ENCODE peak calls at places on chromosomes 4 and X, in seven cellular contexts. O is astrocyte of the cerebellum, F is lower lobe of right lung, R is fibroblast of pulmonary artery, D is A549, X is fibroblast of lung, B is astrocyte of the spinal cord. Z is an unnamed sample.

GRCh38 chrX:151982217-151982616 is 7.7 kb upstream of the GABRE start:
- DNase-seq in R (peak), F (no peak), X (peak), B (peak), O (peak), D (no peak), Z (no peak)

GRCh38 chr4:70718811-70719604 is 2.8 kb upstream of the RUFY3 start:
- DNase-seq in R (no peak), O (no peak), D (no peak), F (no peak), B (no peak), X (peak), Z (no peak)

GRCh38 chrX:1390621-1391369 is 1.1 kb downstream of the SLC25A6 start:
- DNase-seq in F (peak), B (no peak), X (no peak), O (no peak), R (no peak), D (no peak), Z (no peak)

GRCh38 chr4:1323635-1324442 is 23.2 kb upstream of the UVSSA start:
- DNase-seq in D (peak), R (peak), F (no peak), O (peak), B (peak), X (peak), Z (peak)

GRCh38 chr4:94711635-94712034 is 46.1 kb upstream of the BMPR1B start:
- DNase-seq in D (no peak), O (no peak), X (peak), R (no peak), B (peak), F (no peak), Z (no peak)

GRCh38 chr4:113378836-113379235 is 329.4 kb downstream of the ANK2 start:
- DNase-seq in R (no peak), F (no peak), B (no peak), D (no peak), O (no peak), X (no peak), Z (no peak)

GRCh38 chrX:41518127-41518840 is 71.1 kb downstream of the NYX start:
- DNase-seq in R (no peak), D (no peak), B (no peak), X (no peak), O (no peak), F (no peak), Z (no peak)

GRCh38 chr4:185005209-185005819 is 13.0 kb upstream of the HELT start:
- DNase-seq in X (peak), B (peak), F (peak), R (peak), D (peak), O (peak), Z (peak)

GRCh38 chr4:152949930-152950329 is 13.8 kb downstream of the FHDC1 start:
- DNase-seq in O (no peak), R (no peak), X (no peak), D (no peak), F (no peak), B (no peak), Z (no peak)

GRCh38 chr4:41069838-41070237 is 144.5 kb downstream of the APBB2 start:
- DNase-seq in R (no peak), F (no peak), X (no peak), B (no peak), O (no peak), D (no peak), Z (no peak)

GRCh38 chrX:111837226-111837625 is 38.8 kb upstream of the TRPC5OS start:
- DNase-seq in O (no peak), X (no peak), B (no peak), R (no peak), F (no peak), D (no peak), Z (no peak)

GRCh38 chr4:2793578-2793919 is 664 bp downstream of the SH3BP2 start:
- DNase-seq in F (peak), D (no peak), O (no peak), X (peak), B (no peak), R (peak), Z (no peak)

GRCh38 chr4:64781737-64782326 is 372.6 kb upstream of the TECRL start:
- DNase-seq in D (no peak), X (peak), O (peak), B (peak), R (peak), F (no peak), Z (no peak)

GRCh38 chr4:4456351-4456750 is 69.4 kb downstream of the NSG1 start:
- DNase-seq in F (no peak), D (no peak), R (peak), B (no peak), O (no peak), X (peak), Z (no peak)

GRCh38 chrX:31123335-31123734 is 51.5 kb upstream of the FTHL17 start:
- DNase-seq in R (no peak), F (no peak), X (no peak), O (no peak), D (no peak), B (no peak), Z (no peak)

GRCh38 chr4:60133414-60133813 is 1066.7 kb upstream of the ADGRL3 start:
- DNase-seq in F (no peak), D (no peak), B (peak), R (peak), X (peak), O (peak), Z (no peak)

GRCh38 chrX:120727503-120727902 is 97.6 kb upstream of the C1GALT1C1 start:
- DNase-seq in F (no peak), B (no peak), R (no peak), X (no peak), O (no peak), D (no peak), Z (no peak)

GRCh38 chr4:121278811-121279368 is 101.9 kb downstream of the QRFPR start:
- DNase-seq in F (no peak), B (peak), X (peak), D (no peak), O (peak), R (peak), Z (no peak)

GRCh38 chr4:4784379-4784778 is 75.1 kb upstream of the MSX1 start:
- DNase-seq in O (no peak), F (no peak), B (no peak), R (no peak), X (no peak), D (no peak), Z (no peak)

GRCh38 chrX:499870-500364 is 113.2 kb upstream of the PPP2R3B start:
- DNase-seq in R (no peak), X (no peak), D (no peak), B (no peak), O (no peak), F (no peak), Z (no peak)

GRCh38 chr4:102625232-102625930 is 124.2 kb downstream of the NFKB1 start:
- DNase-seq in O (no peak), X (no peak), D (no peak), R (peak), F (peak), B (peak), Z (peak)

DNA sequence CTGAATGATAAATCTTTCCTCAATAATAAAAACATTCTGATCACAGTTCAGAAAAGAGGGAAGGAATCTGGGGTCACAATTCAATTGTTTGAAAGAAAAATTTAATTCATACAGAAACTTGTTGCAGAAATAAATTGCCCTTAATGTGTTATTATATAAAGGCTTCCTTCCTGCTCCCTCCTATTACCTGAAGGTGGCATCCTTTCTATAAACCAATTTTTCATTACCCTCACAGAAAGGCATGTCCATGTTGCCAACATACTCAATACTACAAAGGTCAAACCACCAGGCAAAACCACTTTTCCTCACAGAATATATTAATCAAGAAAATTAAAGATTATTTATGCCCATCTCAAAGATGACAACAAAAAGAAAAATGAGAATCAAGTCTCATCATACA is 194.3 kb upstream of the CT83 start:
- DNase-seq in B (no peak), X (no peak), R (no peak), O (no peak), F (no peak), D (no peak), Z (no peak)
- TF ChIP-seq CTCF in B (no peak), X (no peak), R (no peak), O (no peak), F (no peak), D (no peak), Z (no peak)

DNA sequence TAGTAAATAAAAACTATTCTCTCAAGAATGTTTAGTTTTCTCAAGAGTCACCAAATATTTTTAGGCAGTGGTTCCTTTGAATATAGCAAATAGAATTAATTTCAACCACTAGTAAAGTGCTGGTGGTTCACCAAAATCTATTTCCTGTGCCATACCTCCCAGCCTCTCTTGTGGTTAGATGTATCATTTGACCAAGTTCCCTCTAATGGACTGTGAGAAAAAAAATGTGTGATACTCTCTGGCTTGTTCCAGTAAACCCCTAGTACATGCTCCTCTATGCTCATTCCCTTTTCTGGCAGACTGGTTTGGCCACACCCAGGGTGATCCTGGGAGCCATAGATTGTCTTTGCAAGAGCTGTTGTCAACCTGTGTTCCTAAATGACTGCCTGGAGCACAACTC is 109.5 kb downstream of the FRAS1 start:
- DNase-seq in B (peak), X (peak), F (no peak), O (no peak), D (no peak), R (no peak), Z (no peak)
- TF ChIP-seq CTCF in B (no peak), X (no peak), F (no peak), O (no peak), D (no peak), R (no peak), Z (no peak)

GRCh38 chr4:7725951-7726350 is 213.7 kb downstream of the AFAP1 start:
- DNase-seq in O (no peak), F (no peak), B (peak), R (no peak), D (no peak), X (peak), Z (no peak)

GRCh38 chr4:7723625-7724024 is 216.0 kb downstream of the AFAP1 start:
- DNase-seq in B (no peak), O (no peak), F (no peak), X (no peak), D (no peak), R (no peak), Z (no peak)

GRCh38 chr4:7719354-7720174 is 220.1 kb downstream of the AFAP1 start:
- DNase-seq in F (peak), B (peak), R (peak), X (peak), O (no peak), D (peak), Z (no peak)

GRCh38 chr4:7722716-7723115 is 216.9 kb downstream of the AFAP1 start:
- DNase-seq in B (no peak), X (no peak), R (no peak), O (no peak), F (no peak), D (no peak), Z (no peak)

DNA sequence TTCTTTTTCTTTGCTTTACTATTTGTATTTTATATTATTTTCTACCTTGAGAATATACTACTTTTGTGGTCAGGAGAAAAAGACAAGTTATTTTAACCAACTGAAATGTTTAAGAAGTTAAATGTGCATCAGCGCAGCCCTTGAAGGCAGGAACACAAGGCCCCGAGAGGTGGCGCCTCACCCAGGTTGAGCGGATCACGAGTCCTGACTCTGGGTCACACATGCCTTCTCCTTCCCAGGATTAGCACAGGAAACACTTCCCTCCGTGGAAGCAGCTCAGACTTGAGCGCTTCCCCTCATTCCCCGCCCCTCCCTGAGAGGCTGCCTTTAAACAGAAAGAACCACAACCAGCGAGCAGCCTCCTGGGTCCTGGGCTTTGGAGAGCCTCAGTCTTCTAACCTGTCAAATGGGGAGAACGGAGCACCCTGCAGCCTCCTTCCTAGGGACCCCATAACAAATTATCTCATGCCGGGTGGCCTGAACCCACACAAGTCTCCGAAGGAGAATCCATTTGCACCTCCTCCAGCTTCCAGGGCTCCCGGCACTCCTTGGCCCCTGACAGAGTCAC is 217.6 kb downstream of the AFAP1 start:
- DNase-seq in X (no peak), D (no peak), F (no peak), R (peak), O (no peak), B (no peak), Z (no peak)
- TF ChIP-seq CTCF in X (no peak), D (no peak), F (peak), R (peak), O (peak), B (peak), Z (no peak)

GRCh38 chrX:43728002-43728401 is 71.9 kb downstream of the MAOA start:
- DNase-seq in O (no peak), F (no peak), B (no peak), R (no peak), X (no peak), D (no peak), Z (no peak)
- TF ChIP-seq CTCF in O (no peak), F (no peak), B (no peak), R (no peak), X (no peak), D (no peak), Z (no peak)

GRCh38 chr4:144578681-144579080 is 67.3 kb upstream of the HHIP start:
- DNase-seq in R (peak), X (peak), O (no peak), F (no peak), D (no peak), B (peak), Z (no peak)

GRCh38 chr4:144574509-144574908 is 71.4 kb upstream of the HHIP start:
- DNase-seq in X (no peak), F (no peak), O (no peak), R (no peak), B (no peak), D (no peak), Z (no peak)

GRCh38 chr4:144574004-144574403 is 72.0 kb upstream of the HHIP start:
- DNase-seq in O (no peak), B (no peak), X (no peak), F (no peak), R (no peak), D (no peak), Z (no peak)

GRCh38 chr4:144572660-144573059 is 73.3 kb upstream of the HHIP start:
- DNase-seq in R (no peak), F (no peak), O (no peak), D (no peak), B (no peak), X (no peak), Z (no peak)

GRCh38 chr4:144575181-144575580 is 70.8 kb upstream of the HHIP start:
- DNase-seq in D (no peak), X (no peak), R (peak), B (no peak), F (no peak), O (no peak), Z (no peak)
- TF ChIP-seq CTCF in D (no peak), X (no peak), R (peak), B (no peak), F (no peak), O (no peak), Z (no peak)

GRCh38 chr4:123114915-123115756 is 192.7 kb upstream of the NUDT6 start:
- DNase-seq in F (no peak), D (no peak), B (no peak), R (no peak), O (no peak), X (no peak), Z (no peak)
- TF ChIP-seq CTCF in F (no peak), D (no peak), B (no peak), R (no peak), O (no peak), X (no peak), Z (no peak)

DNA sequence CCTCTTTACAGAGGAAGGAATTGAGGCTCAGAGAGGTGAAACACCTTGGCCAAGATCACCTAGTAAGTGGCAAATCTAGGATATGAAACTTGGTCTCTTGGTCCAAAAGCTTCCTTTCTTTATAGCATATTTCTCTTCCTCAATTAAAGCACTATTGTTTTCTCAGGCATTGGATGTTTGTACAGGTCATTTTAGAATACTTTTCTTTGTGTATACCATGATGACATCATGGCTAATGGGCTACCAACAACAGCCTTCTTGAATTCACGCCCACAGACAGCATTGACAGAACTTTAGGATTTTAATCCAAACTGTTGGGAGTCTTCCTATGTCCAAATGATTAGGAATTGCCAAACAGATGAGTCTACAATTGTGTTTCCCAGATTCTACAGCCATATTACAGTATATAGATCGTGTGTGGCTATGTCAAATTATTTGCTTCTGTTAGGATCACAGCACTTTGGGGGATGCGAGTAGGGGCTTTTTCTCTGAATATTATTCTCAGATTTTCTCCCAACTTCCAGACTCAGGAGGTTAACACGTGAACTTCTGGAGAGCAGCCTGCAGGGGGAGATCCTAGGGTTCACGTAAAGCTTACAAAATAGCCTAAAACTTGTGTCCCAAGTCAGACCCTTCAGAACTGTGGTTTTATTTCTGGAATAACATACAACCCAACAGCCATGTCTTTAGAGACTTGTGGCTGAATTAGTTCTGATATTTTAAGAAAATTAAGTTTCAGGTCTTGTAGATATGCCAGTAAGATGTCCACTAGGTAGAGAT is 191.8 kb downstream of the SHROOM3 start:
- DNase-seq in B (no peak), F (no peak), R (peak), O (no peak), D (peak), X (no peak), Z (no peak)
- TF ChIP-seq CTCF in B (peak), F (no peak), R (peak), O (peak), D (no peak), X (peak), Z (peak)

GRCh38 chr4:176188654-176189053 is 6.7 kb downstream of the SPATA4 start:
- DNase-seq in R (no peak), O (no peak), F (no peak), D (no peak), X (no peak), B (no peak), Z (no peak)

GRCh38 chr4:176189891-176190795 is 5.2 kb downstream of the SPATA4 start:
- DNase-seq in O (no peak), F (no peak), X (peak), D (no peak), B (peak), R (no peak), Z (no peak)

GRCh38 chr4:176193126-176193525 is 2.3 kb downstream of the SPATA4 start:
- DNase-seq in B (peak), R (peak), X (peak), D (no peak), O (peak), F (no peak), Z (no peak)

GRCh38 chr4:176193898-176194297 is 1.5 kb downstream of the SPATA4 start:
- DNase-seq in B (peak), X (peak), R (peak), D (no peak), F (no peak), O (no peak), Z (no peak)

GRCh38 chr4:176191974-176192373 is 3.4 kb downstream of the SPATA4 start:
- DNase-seq in R (no peak), O (no peak), F (no peak), X (peak), B (peak), D (no peak), Z (no peak)
- TF ChIP-seq CTCF in R (no peak), O (no peak), F (no peak), X (no peak), B (no peak), D (no peak), Z (no peak)

GRCh38 chr4:84547211-84547610 is 35.7 kb upstream of the CDS1 start:
- DNase-seq in R (peak), F (no peak), D (no peak), X (no peak), O (no peak), B (no peak), Z (no peak)

DNA sequence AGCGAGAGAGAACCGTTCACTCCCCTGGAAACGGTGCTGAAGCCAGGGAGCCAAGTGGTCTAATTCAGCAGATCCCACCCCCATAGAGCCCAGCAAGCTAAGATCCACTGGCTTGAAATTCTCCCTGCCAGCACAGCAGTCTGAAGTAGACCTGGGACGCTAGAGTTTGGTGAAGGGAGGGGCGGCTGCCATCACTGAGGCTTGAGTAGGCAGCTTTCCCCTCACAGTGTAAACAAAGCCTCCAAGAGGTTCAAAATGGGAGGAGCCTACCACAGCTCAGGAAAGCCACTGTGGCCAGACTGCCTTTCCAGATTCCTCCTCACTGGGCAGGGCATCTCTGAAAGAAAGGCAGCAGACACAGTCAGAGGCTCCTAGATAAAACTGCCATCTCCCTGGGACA is 37.8 kb upstream of the CDS1 start:
- DNase-seq in F (no peak), X (no peak), B (no peak), R (no peak), D (no peak), O (no peak), Z (no peak)
- TF ChIP-seq CTCF in F (no peak), X (no peak), B (no peak), R (no peak), D (no peak), O (no peak), Z (no peak)